ENCODE peak calls at places on chromosomes 16 and 17, in five cellular contexts. O, D, S, A and P are unnamed samples.
A peak's percentile ranks its signal among the peaks of the same experiment; 100 is the strongest.

GRCh38 chr17:1481736-1482135 is 10.8 kb downstream of the MYO1C start:
- DNase-seq in A (no peak), O (no peak), S (no peak), D (no peak), P (no peak)

GRCh38 chr17:3974138-3974687 is 10.0 kb upstream of the ATP2A3 start:
- DNase-seq in A (no peak), O (no peak), D (no peak), S (no peak), P (no peak)

GRCh38 chr17:20008242-20009051 is 712 bp upstream of the SPECC1 start:
- DNase-seq in S (no peak), O (no peak), A (no peak), D (no peak), P (no peak)

GRCh38 chr17:45316271-45317112 is at the start of gene MAP3K14:
- DNase-seq in D (no peak), S (peak; percentile 71), O (peak; percentile 92), A (no peak), P (no peak)

GRCh38 chr16:76235025-76235424 is 42.2 kb upstream of the CNTNAP4 start:
- DNase-seq in A (no peak), S (no peak), D (no peak), O (no peak), P (no peak)

GRCh38 chr16:87603684-87604571 is 1.6 kb downstream of the JPH3 start:
- DNase-seq in D (no peak), O (no peak), A (no peak), S (no peak), P (no peak)

GRCh38 chr16:25716186-25716585 is 24.4 kb downstream of the HS3ST4 start:
- DNase-seq in O (no peak), D (no peak), A (no peak), S (no peak), P (no peak)

GRCh38 chr17:75707096-75707720 is 14.1 kb upstream of the ITGB4 start:
- DNase-seq in D (no peak), A (peak; percentile 48), S (peak; percentile 71), O (no peak), P (no peak)

GRCh38 chr17:38587193-38587592 is 18.6 kb downstream of the SRCIN1 start:
- DNase-seq in D (no peak), O (no peak), A (no peak), S (no peak), P (no peak)

GRCh38 chr16:10787304-10787703 is 31.3 kb downstream of the TVP23A start:
- DNase-seq in S (no peak), A (no peak), D (no peak), O (no peak), P (no peak)

GRCh38 chr17:38460082-38460715 is 31.9 kb downstream of the ARHGAP23 start:
- DNase-seq in D (no peak), O (no peak), A (no peak), S (no peak), P (no peak)

GRCh38 chr16:90034504-90034903 is 15.2 kb upstream of the DBNDD1 start:
- DNase-seq in S (no peak), D (no peak), A (no peak), O (no peak), P (no peak)

GRCh38 chr16:3912897-3913296 is 32.4 kb upstream of the CREBBP start:
- DNase-seq in O (no peak), S (no peak), A (no peak), D (no peak), P (no peak)

GRCh38 chr16:78444-79145 is 570 bp downstream of the MPG start:
- DNase-seq in D (no peak), A (no peak), O (no peak), S (peak; percentile 46), P (no peak)

GRCh38 chr16:2817496-2818277 is 650 bp downstream of the PRSS21 start:
- DNase-seq in D (no peak), O (no peak), S (no peak), A (no peak), P (no peak)

GRCh38 chr17:79942591-79943353 is 92.9 kb downstream of the TBC1D16 start:
- DNase-seq in S (no peak), A (no peak), D (no peak), O (peak; percentile 72), P (no peak)

GRCh38 chr16:3712830-3713476 is 4.4 kb downstream of the TRAP1 start:
- DNase-seq in A (no peak), S (no peak), O (no peak), D (no peak), P (no peak)

GRCh38 chr16:30186782-30187555 is 3.6 kb downstream of the CORO1A start:
- DNase-seq in O (peak; percentile 89), D (no peak), S (no peak), A (peak; percentile 24), P (no peak)

GRCh38 chr16:3182608-3183444 is 5.2 kb upstream of the OR1F1 start:
- DNase-seq in O (no peak), D (no peak), A (peak; percentile 68), S (peak; percentile 39), P (no peak)

GRCh38 chr17:2796164-2797140 is at the start of gene RAP1GAP2:
- DNase-seq in S (no peak), O (peak; percentile 90), D (no peak), A (no peak), P (no peak)

GRCh38 chr17:38605852-38606645 is at the start of gene SRCIN1:
- DNase-seq in D (no peak), S (no peak), O (peak; percentile 81), A (no peak), P (no peak)

GRCh38 chr17:64502809-64503208 is 3.3 kb downstream of the DDX5 start:
- DNase-seq in A (no peak), D (no peak), O (no peak), S (no peak), P (no peak)

GRCh38 chr16:11583889-11584565 is 2.7 kb downstream of the LITAF start:
- DNase-seq in D (no peak), O (no peak), A (no peak), S (no peak), P (no peak)

GRCh38 chr17:70017112-70017511 is 57.9 kb upstream of the KCNJ16 start:
- DNase-seq in S (no peak), D (no peak), A (no peak), O (no peak), P (no peak)

GRCh38 chr17:31571124-31571892 is 179.8 kb downstream of the RAB11FIP4 start:
- DNase-seq in A (peak; percentile 31), S (peak; percentile 98), O (no peak), D (peak; percentile 91), P (no peak)

GRCh38 chr17:57689254-57689653 is 55.8 kb downstream of the CCDC182 start:
- DNase-seq in O (no peak), S (no peak), D (no peak), A (no peak), P (no peak)

GRCh38 chr16:71882505-71883192 is 1.3 kb downstream of the ZNF821 start:
- DNase-seq in O (no peak), A (peak; percentile 76), S (peak; percentile 79), D (no peak), P (no peak)

GRCh38 chr17:36611345-36612072 is 10.1 kb downstream of the MRM1 start:
- DNase-seq in D (peak; percentile 37), A (peak; percentile 82), O (no peak), S (peak; percentile 78), P (no peak)

GRCh38 chr16:72999541-73000019 is 48.3 kb downstream of the ZFHX3 start:
- DNase-seq in O (peak; percentile 45), A (no peak), D (no peak), S (no peak), P (no peak)

GRCh38 chr17:21376835-21377690 is 906 bp downstream of the KCNJ12 start:
- DNase-seq in O (no peak), S (peak; percentile 37), D (no peak), A (peak; percentile 11), P (no peak)

GRCh38 chr16:2814757-2815298 is 2.2 kb upstream of the PRSS21 start:
- DNase-seq in O (peak; percentile 48), D (no peak), S (no peak), A (no peak), P (no peak)

GRCh38 chr16:72042157-72042660 is 12.1 kb upstream of the HP start:
- DNase-seq in A (no peak), D (no peak), O (no peak), S (peak; percentile 48), P (no peak)

GRCh38 chr17:4786516-4786915 is 352 bp upstream of the VMO1 start:
- DNase-seq in A (no peak), O (no peak), D (no peak), S (no peak), P (no peak)

GRCh38 chr17:5825717-5826330 is 241.5 kb upstream of the NLRP1 start:
- DNase-seq in D (peak; percentile 38), O (no peak), A (peak; percentile 53), S (peak; percentile 59), P (no peak)

GRCh38 chr16:75204410-75204758 is 2.6 kb downstream of the CTRB2 start:
- DNase-seq in D (no peak), O (no peak), S (no peak), A (no peak), P (no peak)

GRCh38 chr16:48123104-48123788 is 32.5 kb downstream of the ABCC12 start:
- DNase-seq in D (peak; percentile 96), O (no peak), S (peak; percentile 99), A (peak; percentile 99), P (peak; percentile 98)

GRCh38 chr16:85058909-85059308 is 31.3 kb downstream of the KIAA0513 start:
- DNase-seq in A (no peak), D (no peak), O (no peak), S (no peak), P (no peak)

GRCh38 chr17:27384721-27385120 is 71.5 kb upstream of the KSR1 start:
- DNase-seq in S (peak; percentile 59), D (no peak), A (no peak), O (no peak), P (no peak)

GRCh38 chr16:56657555-56658430 is at the start of gene MT1F:
- DNase-seq in O (peak; percentile 96), D (no peak), A (peak; percentile 22), S (no peak), P (no peak)
- H3K4me3 ChIP-seq in O (peak within 1 kb of the TSS; percentile 59), D (peak within 1 kb of the TSS; percentile 47), A (peak within 1 kb of the TSS; percentile 54), S (peak within 1 kb of the TSS; percentile 43), P (peak within 1 kb of the TSS; percentile 47)

GRCh38 chr16:69395859-69396186 is 10.0 kb upstream of the TERF2 start:
- DNase-seq in O (no peak), D (no peak), S (no peak), A (no peak), P (no peak)
- TF ChIP-seq CTCF in O (no peak), D (no peak), S (no peak), A (no peak), P (no peak)

GRCh38 chr16:56710181-56710737 is 19.7 kb upstream of the NUP93 start:
- DNase-seq in S (no peak), O (no peak), D (no peak), A (no peak), P (no peak)
- H3K4me3 ChIP-seq in S (no peak overlapping the region), O (no peak overlapping the region), D (no peak overlapping the region), A (no peak overlapping the region), P (no peak overlapping the region)

GRCh38 chr17:34542700-34543336 is 36.6 kb upstream of the TMEM132E start:
- DNase-seq in A (peak; percentile 17), O (no peak), S (peak; percentile 4), D (no peak), P (no peak)
- TF ChIP-seq CTCF in A (peak; percentile 81), O (peak; percentile 85), S (peak; percentile 81), D (peak; percentile 79), P (peak; percentile 67)

GRCh38 chr17:7852262-7852670 is 2.6 kb upstream of the TMEM88 start:
- DNase-seq in O (no peak), S (no peak), A (no peak), D (no peak), P (no peak)
- H3K4me3 ChIP-seq in O (no peak overlapping the region), S (no peak overlapping the region), A (no peak overlapping the region), D (no peak overlapping the region), P (no peak overlapping the region)

GRCh38 chr17:42459256-42459982 is 741 bp downstream of the ATP6V0A1 start:
- DNase-seq in O (peak; percentile 72), D (no peak), A (peak; percentile 41), S (peak; percentile 53), P (no peak)
- TF ChIP-seq CTCF in O (peak; percentile 36), D (peak; percentile 45), A (peak; percentile 65), S (peak; percentile 51), P (peak; percentile 37)